ENCODE peak calls at places on chromosomes 6 and 20, in ten cellular contexts. A is CD8-positive, alpha-beta T cell; H is PC-9; N is psoas muscle; U is MM.1S; Q is HCT116; Y is endothelial cell; Z is RWPE1; K is breast epithelium; T is dorsolateral prefrontal cortex. C is an unnamed sample.

GRCh38 chr20:5191829-5192569 is 65.2 kb downstream of the CDS2 start:
- DNase-seq in A (no peak), H (peak; percentile 39), N (no peak), U (peak; percentile 78), Q (peak; percentile 51), Y (peak; percentile 25), Z (peak; percentile 79), K (no peak), T (no peak), C (no peak)

GRCh38 chr6:153117986-153118886 is 12.8 kb downstream of the RGS17 start:
- DNase-seq in A (no peak), H (no peak), N (no peak), U (no peak), Q (peak; percentile 21), Y (no peak), Z (peak; percentile 79), K (no peak), T (no peak), C (no peak)

GRCh38 chr6:11263185-11263817 is 30.8 kb upstream of the NEDD9 start:
- DNase-seq in A (no peak), H (peak; percentile 42), N (peak; percentile 46), U (no peak), Q (no peak), Y (no peak), Z (peak; percentile 45), K (no peak), T (no peak), C (no peak)

GRCh38 chr20:18926972-18927371 is 113.4 kb downstream of the SCP2D1 start:
- DNase-seq in A (no peak), H (no peak), N (no peak), U (no peak), Q (no peak), Y (no peak), Z (no peak), K (no peak), T (no peak), C (no peak)

GRCh38 chr20:58020656-58021454 is 207.6 kb downstream of the ANKRD60 start:
- DNase-seq in A (no peak), H (no peak), N (peak; percentile 49), U (no peak), Q (no peak), Y (no peak), Z (no peak), K (no peak), T (no peak), C (no peak)

GRCh38 chr20:521860-522259 is 21.7 kb downstream of the CSNK2A1 start:
- DNase-seq in A (no peak), H (no peak), N (no peak), U (no peak), Q (no peak), Y (no peak), Z (no peak), K (no peak), T (no peak), C (no peak)

GRCh38 chr6:158655569-158656450 is 6.0 kb downstream of the SYTL3 start:
- DNase-seq in A (no peak), H (no peak), N (peak; percentile 56), U (no peak), Q (no peak), Y (no peak), Z (no peak), K (no peak), T (no peak), C (no peak)

GRCh38 chr6:134519456-134519855 is 201.5 kb upstream of the SGK1 start:
- DNase-seq in A (peak; percentile 65), H (no peak), N (no peak), U (no peak), Q (no peak), Y (no peak), Z (no peak), K (no peak), T (no peak), C (no peak)

GRCh38 chr6:148343383-148343782 is 745 bp downstream of the SASH1 start:
- DNase-seq in A (no peak), H (no peak), N (no peak), U (no peak), Q (no peak), Y (no peak), Z (no peak), K (no peak), T (no peak), C (no peak)

GRCh38 chr6:157830354-157831017 is 7.4 kb downstream of the SNX9 start:
- DNase-seq in A (no peak), H (no peak), N (no peak), U (no peak), Q (no peak), Y (no peak), Z (no peak), K (no peak), T (no peak), C (no peak)

DNA sequence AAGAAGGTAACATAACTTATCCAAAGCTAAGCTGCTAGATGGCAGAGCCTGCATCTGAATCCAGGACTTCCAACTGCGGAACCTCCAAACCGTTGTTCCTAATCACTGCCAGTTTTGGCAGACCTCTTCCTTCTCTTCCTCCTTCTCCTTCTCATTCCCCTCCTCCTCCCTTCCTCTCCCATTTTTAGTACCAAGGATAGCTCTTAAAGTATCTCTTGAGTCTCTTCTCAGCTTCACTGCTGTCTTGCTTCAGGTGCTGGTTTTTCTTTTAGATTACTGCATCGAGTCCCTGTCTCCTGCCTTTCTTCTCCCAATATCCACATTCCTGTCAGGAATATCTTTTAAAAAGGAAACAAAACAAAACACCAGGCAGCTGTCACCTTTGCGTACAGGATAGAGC is 77.1 kb downstream of the CDYL start:
- DNase-seq in A (no peak), H (no peak), N (no peak), U (no peak), Q (no peak), Y (no peak), Z (no peak), K (no peak), T (no peak), C (no peak)
- TF ChIP-seq CTCF in A (no peak), H (no peak), N (no peak), U (no peak), Q (no peak), Y (no peak), Z (no peak), K (no peak), T (no peak), C (no peak)

GRCh38 chr6:136226674-136227377 is 23.3 kb downstream of the MTFR2 start:
- DNase-seq in A (no peak), H (no peak), N (no peak), U (no peak), Q (no peak), Y (no peak), Z (no peak), K (no peak), T (no peak), C (no peak)

GRCh38 chr6:136228811-136229210 is 21.3 kb downstream of the MTFR2 start:
- DNase-seq in A (no peak), H (no peak), N (no peak), U (no peak), Q (no peak), Y (no peak), Z (no peak), K (no peak), T (no peak), C (no peak)

GRCh38 chr6:136225496-136225895 is 24.6 kb downstream of the MTFR2 start:
- DNase-seq in A (no peak), H (no peak), N (no peak), U (no peak), Q (no peak), Y (no peak), Z (no peak), K (no peak), T (no peak), C (no peak)

GRCh38 chr6:136230219-136230980 is 19.7 kb downstream of the MTFR2 start:
- DNase-seq in A (no peak), H (no peak), N (no peak), U (no peak), Q (no peak), Y (no peak), Z (no peak), K (no peak), T (no peak), C (no peak)

GRCh38 chr6:136226027-136226673 is 24.0 kb downstream of the MTFR2 start:
- DNase-seq in A (peak; percentile 40), H (peak; percentile 36), N (no peak), U (peak; percentile 39), Q (peak; percentile 36), Y (peak; percentile 57), Z (peak; percentile 64), K (no peak), T (no peak), C (peak; percentile 65)
- TF ChIP-seq CTCF in A (peak; percentile 100), H (peak; percentile 100), N (peak; percentile 100), U (peak; percentile 99), Q (peak; percentile 93), Y (peak; percentile 99), Z (peak; percentile 100), K (peak; percentile 99), T (peak; percentile 100), C (peak; percentile 100)

DNA sequence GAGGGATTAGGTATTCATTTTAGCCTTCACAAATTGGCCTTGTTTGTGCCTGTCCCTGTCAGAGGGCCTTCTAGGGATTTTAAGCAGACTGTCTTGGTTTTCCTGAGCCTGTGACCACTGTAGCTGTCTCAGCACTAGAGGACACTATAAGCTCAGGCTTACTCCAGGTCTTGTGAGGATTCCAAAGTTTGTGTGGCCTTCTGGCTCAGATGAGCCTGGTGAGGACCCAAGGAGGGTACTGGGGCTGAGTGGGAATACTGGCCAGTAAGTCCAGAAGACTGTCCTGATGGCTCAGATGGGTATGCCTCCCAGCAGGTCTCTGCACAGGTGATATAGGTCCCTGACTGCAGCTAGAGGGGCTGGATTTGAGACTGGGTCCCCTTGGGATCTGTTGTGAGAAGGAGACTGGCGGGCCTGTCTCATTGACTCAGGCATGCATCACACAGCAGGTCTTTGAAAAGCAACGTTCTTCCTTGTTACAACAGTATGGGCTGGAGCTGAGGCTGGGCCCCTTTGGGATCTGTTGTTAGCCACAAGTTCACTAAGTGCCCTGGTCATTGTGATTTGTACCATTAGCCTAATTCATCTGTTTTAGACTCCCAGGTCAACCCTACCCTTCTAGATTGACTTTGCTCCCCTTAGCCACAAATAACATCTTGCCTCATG is 26.3 kb upstream of the TFB1M start:
- DNase-seq in A (no peak), H (no peak), N (no peak), U (no peak), Q (peak; percentile 16), Y (peak; percentile 33), Z (no peak), K (no peak), T (no peak), C (no peak)
- TF ChIP-seq CTCF in A (no peak), H (no peak), N (no peak), U (peak; percentile 19), Q (peak; percentile 24), Y (no peak), Z (no peak), K (no peak), T (no peak), C (no peak)

DNA sequence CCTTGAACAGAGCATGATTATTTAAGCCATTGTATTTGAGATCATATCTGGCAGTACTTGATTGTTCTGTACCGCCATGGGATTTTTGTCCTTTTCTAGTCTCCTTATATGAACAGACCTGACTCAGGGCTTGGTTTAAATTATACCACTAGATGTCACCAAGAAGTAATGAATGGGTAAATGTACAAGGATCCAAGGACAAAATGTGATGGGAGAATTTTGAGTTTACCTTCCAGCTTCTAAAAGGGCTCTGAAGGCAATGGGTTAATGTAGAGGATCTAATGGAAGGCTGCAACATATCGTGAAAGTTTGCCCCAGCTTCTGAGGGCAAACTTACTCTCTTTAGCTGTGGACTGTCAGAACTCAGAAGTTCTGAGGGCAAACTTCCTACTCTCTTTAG is 12.0 kb downstream of the RNF8 start:
- DNase-seq in A (no peak), H (no peak), N (no peak), U (no peak), Q (no peak), Y (no peak), Z (peak; percentile 4), K (no peak), T (no peak), C (no peak)
- TF ChIP-seq CTCF in A (no peak), H (no peak), N (peak; percentile 13), U (no peak), Q (no peak), Y (no peak), Z (peak; percentile 27), K (no peak), T (peak; percentile 27), C (no peak)

C was measured in neural crest cell.